ENCODE peak calls at places on chromosomes 3 and 15, in six cellular contexts. W is IMR-90, Q is uterus, A is erythroblast, I is body of pancreas, Z is gastrocnemius medialis. L is an unnamed sample.

GRCh38 chr3:104873331-104873730 is 493.4 kb upstream of the ALCAM start:
- DNase-seq in A (no peak), Z (no peak), I (no peak), W (peak), Q (no peak), L (no peak)

GRCh38 chr3:123335007-123335670 is 113.8 kb downstream of the ADCY5 start:
- DNase-seq in I (no peak), Q (no peak), A (no peak), Z (no peak), W (no peak), L (no peak)

GRCh38 chr3:13077431-13078157 is 4.4 kb upstream of the IQSEC1 start:
- DNase-seq in I (peak), Z (peak), A (no peak), Q (peak), W (no peak), L (no peak)

GRCh38 chr3:122942937-122943827 is 84.4 kb downstream of the SEMA5B start:
- DNase-seq in A (peak), Q (peak), W (peak), I (peak), Z (peak), L (peak)

GRCh38 chr3:10517616-10518015 is 12.2 kb upstream of the ATP2B2 start:
- DNase-seq in Q (no peak), W (no peak), Z (no peak), A (no peak), I (no peak), L (no peak)

GRCh38 chr15:101008158-101009139 is 89.3 kb downstream of the LRRK1 start:
- DNase-seq in I (peak), Z (peak), A (peak), W (peak), Q (peak), L (peak)

GRCh38 chr15:62719316-62719715 is 323.2 kb upstream of the TPM1 start:
- DNase-seq in W (peak), A (no peak), Z (no peak), I (no peak), Q (no peak), L (no peak)

GRCh38 chr3:55716611-55717225 is 229.6 kb upstream of the WNT5A start:
- DNase-seq in Z (no peak), Q (no peak), W (no peak), I (no peak), A (no peak), L (no peak)

GRCh38 chr3:68088216-68088615 is 433.8 kb upstream of the SUCLG2 start:
- DNase-seq in Q (no peak), A (no peak), W (no peak), Z (no peak), I (peak), L (no peak)

GRCh38 chr15:74378853-74379252 is 11.4 kb upstream of the CYP11A1 start:
- DNase-seq in Q (no peak), I (no peak), Z (no peak), W (peak), A (no peak), L (no peak)

GRCh38 chr3:129623447-129624118 is 17.1 kb upstream of the PLXND1 start:
- DNase-seq in Q (peak), W (no peak), I (peak), A (no peak), Z (peak), L (peak)

DNA sequence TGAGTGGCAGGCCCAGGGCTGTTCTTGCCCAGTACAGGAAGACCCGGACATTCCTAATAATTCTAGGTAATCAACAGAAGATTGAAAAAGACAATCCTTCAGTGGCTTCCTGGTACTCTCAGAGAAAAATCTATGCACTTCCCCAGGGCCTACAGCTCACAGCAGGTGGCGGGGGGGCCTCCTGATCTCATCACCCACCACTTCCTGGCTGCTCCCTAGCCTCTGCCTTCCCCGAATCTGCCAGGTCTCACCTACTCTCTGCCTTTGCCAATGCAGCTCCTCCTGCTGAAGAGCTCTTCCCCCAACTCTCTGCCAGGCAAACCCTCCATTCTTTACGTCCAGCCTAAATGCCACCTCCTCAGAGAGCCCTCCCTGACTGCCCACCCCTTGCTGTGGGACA is 37.5 kb downstream of the EHD4 start:
- DNase-seq in A (no peak), I (peak), W (no peak), Z (no peak), Q (no peak), L (peak)
- TF ChIP-seq POLR2A in A (no peak), I (no peak), W (no peak), Z (no peak), Q (no peak), L (no peak)

DNA sequence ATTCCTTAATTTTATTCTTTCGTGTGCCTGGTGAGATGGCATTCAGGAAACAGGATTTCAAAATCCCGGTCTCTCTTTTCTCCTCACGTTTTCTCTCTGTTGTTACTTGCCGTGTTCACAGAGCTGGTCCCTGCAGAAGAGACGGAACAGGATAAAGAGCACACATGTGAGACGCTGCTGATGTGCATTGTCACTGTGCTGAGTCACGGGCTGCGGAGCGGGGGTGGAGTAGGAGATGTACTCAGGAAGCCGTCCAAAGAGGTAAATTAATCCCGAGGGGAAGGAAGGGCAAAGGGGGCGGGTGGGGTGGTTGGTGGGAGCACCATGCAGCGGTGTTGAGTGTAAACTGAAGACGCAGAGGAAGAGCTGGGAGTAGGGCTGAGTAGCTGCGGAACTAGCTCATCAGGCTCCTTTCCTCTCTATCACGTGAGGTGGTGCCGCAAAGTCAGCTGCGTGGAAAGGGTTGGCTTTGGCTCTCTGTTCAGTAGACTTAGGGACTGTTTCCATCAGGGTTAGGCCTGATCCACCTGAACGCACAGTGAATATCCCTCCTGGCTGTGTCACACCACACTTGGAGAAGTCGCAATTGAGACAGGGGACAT is 164.8 kb upstream of the BHLHE40 start:
- DNase-seq in W (no peak), Q (no peak), Z (peak), I (no peak), A (peak), L (peak)
- TF ChIP-seq POLR2A in W (no peak), Q (no peak), Z (no peak), I (no peak), A (no peak), L (no peak)

GRCh38 chr15:78931439-78931981 is 13.3 kb downstream of the CTSH start:
- DNase-seq in I (no peak), W (no peak), Z (no peak), A (no peak), Q (no peak), L (no peak)
- TF ChIP-seq POLR2A in I (no peak), W (no peak), Z (no peak), A (no peak), Q (no peak), L (no peak)

DNA sequence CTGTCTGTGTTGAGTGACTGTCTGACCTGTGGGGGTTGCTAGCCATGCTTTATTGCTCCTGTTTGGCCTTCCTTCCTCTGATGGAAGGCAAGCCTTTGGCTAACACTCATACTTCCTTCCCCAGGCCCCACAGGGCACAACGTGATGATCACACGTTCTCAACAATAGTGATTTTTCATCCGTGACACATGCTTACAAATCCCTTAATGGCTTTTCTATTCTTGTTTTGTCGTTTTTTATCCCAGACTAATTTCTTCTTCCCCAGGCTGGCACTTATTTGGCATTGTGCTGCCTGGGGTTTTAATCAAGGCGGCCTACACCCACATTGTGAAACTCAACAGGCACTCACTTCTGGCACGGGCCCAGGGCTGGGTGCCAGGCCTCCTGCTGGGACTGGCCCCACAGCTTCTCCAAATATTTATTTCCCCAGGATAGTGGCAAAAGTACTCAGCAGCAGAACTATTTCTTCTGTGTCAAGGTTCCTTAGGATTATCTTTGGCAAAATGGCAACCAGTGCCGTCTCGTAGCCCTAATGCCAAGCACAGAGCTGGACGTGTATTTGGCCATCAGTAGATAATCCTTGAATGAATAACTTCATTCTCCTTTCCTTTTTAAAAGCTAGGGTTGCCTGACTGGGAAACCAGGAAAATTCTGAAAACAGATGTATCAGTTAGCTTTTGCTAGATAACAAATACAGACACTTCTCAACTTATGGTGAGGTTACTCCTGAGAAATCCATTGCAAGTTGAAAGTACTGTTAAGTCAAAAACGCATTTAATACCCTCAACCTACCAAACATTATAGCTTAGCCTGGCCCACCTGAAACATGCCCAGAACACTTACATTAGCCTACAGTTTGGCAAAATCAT is 30.6 kb downstream of the CMTM7 start:
- DNase-seq in I (peak), Q (peak), W (peak), A (no peak), Z (peak), L (peak)
- TF ChIP-seq POLR2A in I (peak), Q (no peak), W (no peak), A (no peak), Z (no peak), L (no peak)

GRCh38 chr3:188448813-188449212 is 294.9 kb downstream of the LPP start:
- DNase-seq in Z (no peak), I (no peak), W (no peak), A (no peak), Q (no peak), L (no peak)
- TF ChIP-seq POLR2A in Z (no peak), I (no peak), W (no peak), A (no peak), Q (no peak), L (no peak)

GRCh38 chr3:187738400-187739124 is 6.7 kb downstream of the BCL6 start:
- DNase-seq in A (peak), I (peak), Z (peak), Q (peak), W (peak), L (peak)
- TF ChIP-seq POLR2A in A (no peak), I (peak), Z (peak), Q (peak), W (peak), L (no peak)

DNA sequence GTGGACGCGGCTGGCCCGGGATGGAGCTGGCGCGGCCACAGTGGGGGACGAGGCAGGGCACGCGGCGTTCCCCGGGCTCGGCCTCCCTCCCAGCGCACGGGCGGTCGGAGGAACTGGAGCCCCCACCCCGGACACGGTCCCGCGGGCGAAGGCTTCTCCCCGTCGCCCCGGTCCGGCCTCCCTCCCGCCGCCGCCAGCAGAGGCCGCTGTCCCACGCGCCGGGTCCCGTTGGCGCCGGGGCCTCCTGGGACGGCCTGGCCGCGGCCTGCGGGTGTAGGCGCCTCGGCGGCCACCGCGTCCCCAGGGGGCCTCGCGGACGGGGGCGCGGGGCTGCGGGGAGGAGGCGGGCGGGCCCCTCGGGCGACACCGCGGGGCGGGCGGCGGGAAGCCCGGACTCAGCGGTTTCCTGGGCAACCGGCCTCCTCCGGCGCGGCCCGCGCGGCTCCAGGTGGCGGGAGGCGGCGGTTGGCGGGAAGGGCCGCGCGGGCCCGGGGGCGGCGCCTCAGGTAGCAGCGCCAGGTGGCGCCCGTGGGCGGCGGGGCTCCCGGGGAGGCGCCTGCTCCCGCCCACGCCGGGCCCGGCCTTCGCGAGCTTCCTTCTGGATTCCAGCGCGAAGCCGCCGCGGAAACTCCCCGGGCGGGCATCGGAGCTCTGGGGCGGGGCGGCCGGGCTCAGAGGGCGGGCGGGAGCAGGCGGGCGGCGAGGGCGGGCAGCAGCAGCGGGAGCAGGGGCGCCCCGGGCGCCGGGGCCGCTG is 26.7 kb downstream of the MELTF start:
- DNase-seq in Q (peak), Z (peak), I (peak), A (peak), W (peak), L (peak)
- TF ChIP-seq POLR2A in Q (no peak), Z (no peak), I (peak), A (no peak), W (no peak), L (no peak)

GRCh38 chr15:78978601-78979179 is 33.8 kb upstream of the CTSH start:
- DNase-seq in W (no peak), Q (no peak), I (no peak), A (no peak), Z (no peak), L (no peak)
- TF ChIP-seq POLR2A in W (no peak), Q (no peak), I (no peak), A (no peak), Z (no peak), L (no peak)

L was measured in NB4.